ENCODE peak calls at places on chromosome 17, in eight cellular contexts. U is WTC11; J is fibroblast of mammary gland; M is AG09319; D is CD8-positive, alpha-beta T cell; B is spleen; F is mesothelial cell of epicardium; Q is tibial nerve. W is an unnamed sample.

GRCh38 chr17:81935709-81936084 is 1.4 kb downstream of the PYCR1 start:
- DNase-seq in F (no peak), U (no peak), D (no peak), J (no peak), M (no peak), B (no peak), Q (no peak), W (no peak)

GRCh38 chr17:4856271-4856936 is 23.3 kb downstream of the MINK1 start:
- DNase-seq in J (no peak), U (no peak), M (no peak), D (no peak), F (no peak), Q (no peak), B (no peak), W (no peak)

GRCh38 chr17:41615454-41615853 is 2.9 kb upstream of the KRT16 start:
- DNase-seq in F (no peak), M (no peak), J (no peak), D (no peak), B (no peak), Q (no peak), U (no peak), W (no peak)

GRCh38 chr17:60554377-60554788 is 28.3 kb upstream of the APPBP2 start:
- DNase-seq in M (peak; percentile 97), Q (no peak), F (no peak), U (no peak), B (no peak), J (peak; percentile 85), D (no peak), W (no peak)

GRCh38 chr17:72556944-72557826 is 436.4 kb downstream of the SOX9 start:
- DNase-seq in B (peak; percentile 81), U (peak; percentile 85), Q (peak; percentile 45), F (peak; percentile 60), D (peak; percentile 47), J (peak; percentile 56), M (no peak), W (peak; percentile 23)

GRCh38 chr17:39239640-39240314 is 14.0 kb upstream of the STAC2 start:
- DNase-seq in U (peak; percentile 91), J (no peak), M (no peak), B (peak; percentile 89), Q (no peak), F (no peak), D (peak; percentile 72), W (peak; percentile 58)

GRCh38 chr17:3683054-3683511 is 12.9 kb downstream of the P2RX5 start:
- DNase-seq in B (no peak), Q (no peak), D (peak; percentile 65), F (no peak), U (peak; percentile 64), M (no peak), J (peak; percentile 19), W (peak; percentile 58)

GRCh38 chr17:65154770-65155589 is 17.8 kb downstream of the RGS9 start:
- DNase-seq in D (no peak), M (no peak), J (peak; percentile 58), F (no peak), B (no peak), U (no peak), Q (no peak), W (peak; percentile 30)

GRCh38 chr17:65518256-65518655 is 43.2 kb downstream of the AXIN2 start:
- DNase-seq in Q (no peak), F (no peak), U (no peak), D (no peak), B (no peak), J (peak; percentile 45), M (no peak), W (no peak)

GRCh38 chr17:63701477-63702222 is 1.7 kb upstream of the LIMD2 start:
- DNase-seq in M (no peak), D (peak; percentile 79), U (no peak), Q (no peak), J (no peak), F (no peak), B (peak; percentile 93), W (peak; percentile 41)

GRCh38 chr17:65366102-65366844 is 195.2 kb downstream of the AXIN2 start:
- DNase-seq in D (no peak), J (peak; percentile 5), B (no peak), U (no peak), M (no peak), Q (no peak), F (no peak), W (no peak)

GRCh38 chr17:2909853-2910234 is 113.6 kb downstream of the RAP1GAP2 start:
- DNase-seq in F (no peak), J (no peak), U (no peak), M (no peak), D (no peak), Q (no peak), B (no peak), W (no peak)

GRCh38 chr17:77215281-77215680 is 74.5 kb downstream of the SEC14L1 start:
- DNase-seq in F (no peak), B (no peak), U (no peak), M (no peak), D (no peak), J (no peak), Q (no peak), W (no peak)

GRCh38 chr17:49041527-49041926 is 44.3 kb downstream of the IGF2BP1 start:
- DNase-seq in Q (no peak), B (no peak), J (no peak), M (no peak), F (no peak), D (no peak), U (no peak), W (no peak)

GRCh38 chr17:4708436-4708835 is 2.0 kb upstream of the ARRB2 start:
- DNase-seq in M (no peak), U (peak; percentile 50), Q (no peak), F (no peak), B (no peak), D (peak; percentile 56), J (no peak), W (no peak)

GRCh38 chr17:7440113-7440822 is 956 bp downstream of the FGF11 start:
- DNase-seq in J (no peak), B (peak; percentile 85), Q (no peak), M (no peak), U (peak; percentile 71), D (peak; percentile 35), F (no peak), W (peak; percentile 35)

GRCh38 chr17:57630736-57631135 is 114.4 kb downstream of the CCDC182 start:
- DNase-seq in U (no peak), J (no peak), D (no peak), F (no peak), B (peak; percentile 51), M (no peak), Q (no peak), W (no peak)

GRCh38 chr17:57627591-57627990 is 117.5 kb downstream of the CCDC182 start:
- DNase-seq in J (no peak), B (peak; percentile 51), D (no peak), M (no peak), F (no peak), U (no peak), Q (no peak), W (no peak)

GRCh38 chr17:57628421-57628820 is 116.7 kb downstream of the CCDC182 start:
- DNase-seq in D (no peak), Q (no peak), F (no peak), U (no peak), M (no peak), J (no peak), B (peak; percentile 58), W (no peak)

GRCh38 chr17:57629470-57629869 is 115.6 kb downstream of the CCDC182 start:
- DNase-seq in Q (no peak), M (no peak), J (no peak), D (no peak), F (no peak), B (peak; percentile 83), U (no peak), W (peak; percentile 54)

DNA sequence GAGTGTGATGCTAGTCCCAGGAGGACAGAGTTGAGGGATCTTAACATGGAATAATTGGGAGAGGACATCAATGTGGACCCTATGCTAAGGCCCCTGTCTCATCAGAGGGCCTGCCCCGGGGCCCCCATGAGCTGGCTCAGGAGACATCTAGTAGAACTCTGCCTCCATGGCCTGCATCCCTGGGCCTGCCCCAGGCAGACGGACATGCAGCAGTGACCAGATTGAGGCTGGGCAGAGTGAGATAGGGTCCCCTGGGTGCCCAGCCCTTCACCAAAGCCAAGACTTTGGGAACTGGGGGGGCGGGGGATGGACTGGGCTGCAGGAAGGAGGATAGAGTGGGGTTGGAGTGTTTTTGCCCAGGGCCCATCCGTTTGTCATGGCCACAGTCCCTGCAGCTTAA is 115.2 kb downstream of the CCDC182 start:
- DNase-seq in F (no peak), M (no peak), Q (no peak), B (peak; percentile 76), J (no peak), D (no peak), U (no peak), W (no peak)
- TF ChIP-seq CTCF in F (no peak), M (no peak), Q (no peak), B (no peak), J (no peak), D (no peak), U (no peak), W (no peak)

GRCh38 chr17:50114849-50115357 is 15.1 kb downstream of the SAMD14 start:
- DNase-seq in F (no peak), M (no peak), B (no peak), U (peak; percentile 55), Q (no peak), D (peak; percentile 33), J (peak; percentile 74), W (no peak)
- TF ChIP-seq CTCF in F (no peak), M (peak; percentile 76), B (no peak), U (peak; percentile 40), Q (peak; percentile 37), D (peak; percentile 56), J (peak; percentile 94), W (no peak)

DNA sequence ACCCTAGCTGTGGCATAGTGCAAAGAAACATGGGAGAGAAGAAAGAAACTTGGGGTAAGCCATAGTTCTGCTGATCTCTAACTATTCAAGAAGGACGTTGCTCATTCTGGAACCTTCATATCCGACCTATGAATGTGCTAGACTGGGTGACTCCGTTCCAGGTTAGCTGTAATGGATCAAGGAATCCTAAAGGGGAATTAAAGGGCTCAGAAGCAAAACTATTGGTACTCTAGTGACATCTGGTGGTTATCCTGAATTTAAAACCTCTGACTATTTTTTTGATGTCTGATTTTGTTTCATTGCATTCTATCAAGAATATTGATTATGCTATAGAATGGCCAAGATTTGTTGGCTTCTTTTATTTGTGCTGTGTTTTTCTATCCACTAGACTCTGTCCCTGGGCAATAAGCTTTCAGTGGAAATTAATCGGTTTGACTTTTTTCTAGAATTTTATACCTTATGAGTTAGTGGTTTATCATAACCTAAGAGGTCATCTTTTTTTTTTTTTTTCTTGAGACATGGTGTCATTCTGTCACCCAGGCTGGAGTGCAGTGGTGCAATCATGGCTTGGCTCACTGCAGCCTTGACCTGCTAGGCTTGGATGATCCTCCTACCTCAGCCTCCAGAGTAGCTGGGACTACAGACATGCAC is 19.5 kb downstream of the PCTP start:
- DNase-seq in Q (no peak), B (no peak), F (no peak), D (no peak), M (peak; percentile 35), J (peak; percentile 89), U (no peak), W (no peak)
- TF ChIP-seq CTCF in Q (peak; percentile 52), B (peak; percentile 5), F (peak; percentile 65), D (no peak), M (peak; percentile 42), J (peak; percentile 62), U (no peak), W (no peak)

DNA sequence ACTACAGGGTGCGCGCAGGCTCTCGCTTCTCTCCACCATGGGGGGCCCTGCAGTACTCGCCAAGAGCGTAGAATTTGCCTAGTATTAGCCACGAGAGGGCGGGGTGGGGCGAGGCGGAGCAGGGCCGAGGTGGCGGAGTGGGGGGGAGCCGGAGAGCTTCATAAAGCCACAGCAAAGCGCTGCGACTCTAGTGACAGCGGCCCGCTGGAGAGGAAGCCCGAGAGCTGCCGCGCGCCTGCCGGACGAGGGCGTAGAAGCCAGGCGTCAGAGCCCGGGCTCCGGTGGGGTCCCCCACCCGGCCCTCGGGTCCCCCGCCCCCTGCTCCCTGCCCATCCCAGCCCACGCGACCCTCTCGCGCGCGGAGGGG is at the start of gene TBX21:
- DNase-seq in B (peak; percentile 97), J (peak; percentile 58), F (no peak), Q (peak; percentile 21), M (no peak), U (peak; percentile 79), D (peak; percentile 91), W (peak; percentile 79)
- TF ChIP-seq CTCF in B (peak; percentile 30), J (peak; percentile 9), F (no peak), Q (peak; percentile 17), M (no peak), U (no peak), D (peak; percentile 43), W (peak; percentile 43)

W was measured in activated B cell treated with CpG ODN at 0.5 μM for 24 hours.